ENCODE peak calls at places on chromosomes 16 and 17, in nine cellular contexts. Z is LoVo; O is activated T-cell treated with anti-CD3 and anti-CD28 coated beads, Interleukin-2, amount 50 U/mL, for 72 hours; Y is T-helper 2 cell treated with Interferon-gamma antibody and Interleukin-4, amounts not matched to agents 5 μg/mL and 100 μg/mL, for 36 hours; G is CD4-positive, alpha-beta T cell; L is NCI-H2081; U is hippocampal formation; M is effector memory CD8-positive, alpha-beta T cell; S is uterus. X is an unnamed sample.

GRCh38 chr17:69141802-69142472 is at the start of gene ABCA6:
- DNase-seq in M (no peak), U (no peak), G (no peak), S (no peak), O (no peak), L (no peak), Z (no peak), Y (no peak), X (no peak)

GRCh38 chr17:68512967-68513474 is 791 bp downstream of the PRKAR1A start:
- DNase-seq in O (peak), Y (no peak), L (peak), S (peak), G (no peak), U (no peak), M (no peak), Z (peak), X (peak)

GRCh38 chr16:3497771-3498170 is 2.5 kb upstream of the C16orf90 start:
- DNase-seq in O (no peak), L (no peak), Z (no peak), Y (no peak), M (no peak), G (no peak), S (no peak), U (no peak), X (no peak)

GRCh38 chr16:87895641-87896141 is 26.4 kb upstream of the SLC7A5 start:
- DNase-seq in M (peak), L (no peak), G (peak), S (no peak), O (peak), Y (peak), U (peak), Z (no peak), X (no peak)

GRCh38 chr17:17236295-17237025 is 508 bp downstream of the FLCN start:
- DNase-seq in U (no peak), G (no peak), Y (no peak), O (no peak), Z (peak), M (no peak), L (no peak), S (no peak), X (no peak)

GRCh38 chr16:53766304-53767016 is 62.5 kb downstream of the FTO start:
- DNase-seq in L (no peak), Z (no peak), U (no peak), S (no peak), O (no peak), Y (no peak), M (no peak), G (no peak), X (no peak)

GRCh38 chr17:78875738-78876597 is 27.0 kb downstream of the CEP295NL start:
- DNase-seq in Y (no peak), L (no peak), G (no peak), S (no peak), U (no peak), O (no peak), M (no peak), Z (no peak), X (no peak)

GRCh38 chr17:45954914-45955313 is 44.1 kb upstream of the STH start:
- DNase-seq in Z (peak), Y (no peak), L (no peak), O (no peak), S (no peak), G (no peak), U (no peak), M (no peak), X (no peak)

GRCh38 chr17:66248285-66248684 is 19.1 kb upstream of the APOH start:
- DNase-seq in M (no peak), O (no peak), Y (no peak), Z (no peak), S (no peak), L (no peak), U (no peak), G (no peak), X (no peak)

GRCh38 chr16:69179255-69180010 is 7.5 kb upstream of the SNTB2 start:
- DNase-seq in G (no peak), U (no peak), O (no peak), M (no peak), Y (no peak), Z (no peak), S (peak), L (peak), X (no peak)

GRCh38 chr17:78671607-78672404 is 94.6 kb upstream of the DNAH17 start:
- DNase-seq in L (no peak), U (no peak), Z (no peak), G (no peak), S (no peak), O (no peak), Y (no peak), M (no peak), X (no peak)

GRCh38 chr17:80099291-80100034 is 1.9 kb upstream of the GAA start:
- DNase-seq in O (no peak), S (no peak), L (no peak), Z (no peak), G (no peak), M (no peak), Y (no peak), U (no peak), X (no peak)

GRCh38 chr17:77961741-77962140 is 3.2 kb downstream of the TNRC6C start:
- DNase-seq in G (no peak), Z (no peak), O (no peak), Y (no peak), L (no peak), M (no peak), S (no peak), U (no peak), X (no peak)

GRCh38 chr17:81422776-81423697 is 27.8 kb downstream of the BAHCC1 start:
- DNase-seq in Z (peak), U (no peak), Y (no peak), O (no peak), S (peak), M (no peak), G (no peak), L (no peak), X (peak)

GRCh38 chr17:39485555-39485954 is 24.3 kb downstream of the CDK12 start:
- DNase-seq in Y (no peak), G (no peak), M (no peak), Z (peak), S (no peak), L (no peak), O (no peak), U (no peak), X (peak)

GRCh38 chr16:81497690-81498089 is 53.1 kb downstream of the CMIP start:
- DNase-seq in Y (no peak), Z (no peak), G (no peak), U (no peak), S (no peak), L (no peak), M (no peak), O (no peak), X (no peak)

GRCh38 chr17:45573915-45574314 is 83.4 kb upstream of the PLEKHM1 start:
- DNase-seq in Z (no peak), O (no peak), L (no peak), U (no peak), M (no peak), Y (no peak), S (no peak), G (no peak), X (no peak)

GRCh38 chr17:50268632-50269287 is 5.5 kb upstream of the TMEM92 start:
- DNase-seq in Y (no peak), M (no peak), Z (no peak), U (no peak), L (no peak), G (no peak), O (no peak), S (no peak), X (no peak)